ENCODE peak calls at places on chromosome 19, in five cellular contexts. N, L, M, Q and P are unnamed samples.

GRCh38 chr19:38412961-38413360 is 10.1 kb downstream of the FAM98C start:
- DNase-seq in M (no peak), N (no peak), L (no peak), Q (no peak), P (no peak)

GRCh38 chr19:55041627-55042343 is 3.7 kb upstream of the GP6 start:
- DNase-seq in L (peak; percentile 74), Q (no peak), N (no peak), M (no peak), P (no peak)

GRCh38 chr19:51688665-51689571 is 4.2 kb upstream of the SPACA6 start:
- DNase-seq in L (peak; percentile 92), M (no peak), Q (peak; percentile 73), N (peak; percentile 96), P (peak; percentile 94)

GRCh38 chr19:50893047-50893737 is 18.0 kb downstream of the KLK4 start:
- DNase-seq in Q (peak; percentile 33), M (peak; percentile 8), L (no peak), N (no peak), P (no peak)

GRCh38 chr19:7515471-7516226 is at the start of gene ZNF358:
- DNase-seq in N (peak; percentile 82), M (no peak), Q (no peak), L (peak; percentile 44), P (no peak)

GRCh38 chr19:1057185-1057857 is 9.6 kb upstream of the ARHGAP45 start:
- DNase-seq in L (peak; percentile 29), Q (no peak), N (peak; percentile 80), M (peak; percentile 70), P (peak; percentile 75)

GRCh38 chr19:2613507-2614295 is 88.8 kb downstream of the GNG7 start:
- DNase-seq in L (peak; percentile 23), Q (no peak), M (peak; percentile 92), N (peak; percentile 42), P (no peak)

GRCh38 chr19:5832049-5832448 is 7.5 kb downstream of the FUT6 start:
- DNase-seq in M (no peak), N (no peak), L (no peak), Q (no peak), P (no peak)

GRCh38 chr19:5990289-5990797 is 12.4 kb upstream of the RANBP3 start:
- DNase-seq in N (no peak), Q (no peak), M (no peak), L (no peak), P (no peak)

GRCh38 chr19:38658462-38659306 is 11.2 kb downstream of the ACTN4 start:
- DNase-seq in L (peak; percentile 98), M (no peak), Q (peak; percentile 83), N (peak; percentile 100), P (peak; percentile 99)

GRCh38 chr19:10769533-10770491 is 51.9 kb downstream of the DNM2 start:
- DNase-seq in N (peak; percentile 34), Q (no peak), M (peak; percentile 21), L (peak; percentile 53), P (no peak)

GRCh38 chr19:55383789-55384575 is at the start of gene TMEM238:
- DNase-seq in M (peak; percentile 87), Q (no peak), L (peak; percentile 64), N (peak; percentile 69), P (peak; percentile 68)

GRCh38 chr19:1621574-1621973 is 16.3 kb upstream of the UQCR11 start:
- DNase-seq in L (no peak), Q (no peak), N (no peak), M (no peak), P (no peak)

GRCh38 chr19:19485161-19485997 is 30.0 kb downstream of the TSSK6 start:
- DNase-seq in Q (no peak), M (no peak), L (no peak), N (peak; percentile 60), P (no peak)

GRCh38 chr19:37817180-37817911 is 38.0 kb upstream of the ZNF573 start:
- DNase-seq in N (peak; percentile 58), M (no peak), L (peak; percentile 15), Q (no peak), P (no peak)

GRCh38 chr19:52248256-52248655 is 21.1 kb upstream of the ZNF766 start:
- DNase-seq in L (peak; percentile 46), N (peak; percentile 47), M (peak; percentile 28), Q (peak; percentile 16), P (peak; percentile 42)

GRCh38 chr19:39129116-39129515 is 3.5 kb downstream of the PAK4 start:
- DNase-seq in M (no peak), N (no peak), L (no peak), Q (no peak), P (no peak)

GRCh38 chr19:9597027-9597426 is 12.7 kb upstream of the ZNF121 start:
- DNase-seq in M (no peak), N (peak; percentile 72), L (peak; percentile 9), Q (peak; percentile 86), P (peak; percentile 96)

GRCh38 chr19:33374406-33374703 is 846 bp downstream of the CEBPG start:
- DNase-seq in Q (no peak), L (no peak), N (peak; percentile 42), M (peak; percentile 29), P (peak; percentile 35)

GRCh38 chr19:34495416-34495815 is 13.9 kb downstream of the WTIP start:
- DNase-seq in N (no peak), Q (no peak), M (no peak), L (no peak), P (no peak)

GRCh38 chr19:52498571-52498970 is 28.9 kb upstream of the ZNF808 start:
- DNase-seq in N (no peak), Q (no peak), L (no peak), M (no peak), P (no peak)

GRCh38 chr19:3692141-3693029 is 7.9 kb downstream of the PIP5K1C start:
- DNase-seq in M (peak; percentile 19), N (no peak), L (no peak), Q (no peak), P (no peak)

GRCh38 chr19:39416626-39417120 is 4.2 kb downstream of the PLEKHG2 start:
- DNase-seq in N (no peak), M (no peak), L (no peak), Q (no peak), P (no peak)

GRCh38 chr19:5302396-5302795 is 38.2 kb downstream of the PTPRS start:
- DNase-seq in M (no peak), L (no peak), N (no peak), Q (no peak), P (no peak)

GRCh38 chr19:2186071-2186846 is 22.5 kb downstream of the DOT1L start:
- DNase-seq in M (no peak), N (peak; percentile 96), L (peak; percentile 84), Q (no peak), P (no peak)

GRCh38 chr19:41344162-41344561 is 9.6 kb downstream of the TGFB1 start:
- DNase-seq in N (no peak), Q (no peak), L (no peak), M (no peak), P (no peak)

GRCh38 chr19:3721900-3722442 is 13.8 kb downstream of the TJP3 start:
- DNase-seq in M (no peak), Q (no peak), L (no peak), N (no peak), P (no peak)

GRCh38 chr19:35107541-35107939 is 8.1 kb upstream of the FXYD3 start:
- DNase-seq in N (peak; percentile 8), M (no peak), L (no peak), Q (peak; percentile 78), P (peak; percentile 97)

GRCh38 chr19:2083174-2083854 is 12.8 kb downstream of the MOB3A start:
- DNase-seq in N (no peak), M (peak; percentile 84), L (no peak), Q (no peak), P (no peak)

DNA sequence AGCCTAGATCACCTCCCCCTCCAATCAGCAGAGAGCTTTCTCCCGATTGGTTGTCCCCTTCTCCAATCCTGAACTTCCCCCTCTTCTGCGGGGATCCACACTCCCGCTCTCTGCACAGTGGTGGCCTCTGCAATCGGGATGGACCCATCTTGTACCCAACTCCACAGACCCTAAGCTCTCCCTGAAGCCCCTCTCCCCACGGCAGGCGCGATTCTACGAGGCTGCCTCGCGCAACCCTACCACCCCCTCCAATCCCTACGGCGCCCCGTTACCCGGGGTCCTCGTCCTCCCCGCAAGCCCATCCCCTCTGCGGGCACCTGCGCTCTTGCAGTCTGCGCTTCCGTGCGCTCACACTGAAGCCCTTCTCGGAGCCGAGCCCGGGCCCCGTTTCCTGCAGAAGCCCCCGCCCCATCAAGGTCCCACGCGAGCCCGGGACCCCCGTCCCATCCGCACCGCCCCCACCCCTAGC is 459 bp downstream of the TMEM160 start:
- DNase-seq in Q (peak; percentile 78), M (peak; percentile 86), N (peak; percentile 93), L (peak; percentile 90), P (peak; percentile 83)
- H3K4me2 ChIP-seq in Q (peak overlapping the region; percentile 97), M (peak overlapping the region; percentile 78), N (peak overlapping the region; percentile 79), L (peak overlapping the region; percentile 65), P (peak overlapping the region; percentile 91)

GRCh38 chr19:45095496-45096413 is 2.8 kb downstream of the PPP1R37 start:
- DNase-seq in N (no peak), Q (no peak), M (no peak), L (no peak), P (no peak)

GRCh38 chr19:45097450-45097775 is 4.4 kb downstream of the PPP1R37 start:
- DNase-seq in Q (no peak), L (no peak), M (no peak), N (no peak), P (no peak)

GRCh38 chr19:45094707-45095106 is 1.7 kb downstream of the PPP1R37 start:
- DNase-seq in M (no peak), N (no peak), L (no peak), Q (no peak), P (no peak)

GRCh38 chr19:45097776-45098520 is 5.0 kb downstream of the PPP1R37 start:
- DNase-seq in L (peak; percentile 73), N (peak; percentile 92), M (no peak), Q (no peak), P (peak; percentile 86)

DNA sequence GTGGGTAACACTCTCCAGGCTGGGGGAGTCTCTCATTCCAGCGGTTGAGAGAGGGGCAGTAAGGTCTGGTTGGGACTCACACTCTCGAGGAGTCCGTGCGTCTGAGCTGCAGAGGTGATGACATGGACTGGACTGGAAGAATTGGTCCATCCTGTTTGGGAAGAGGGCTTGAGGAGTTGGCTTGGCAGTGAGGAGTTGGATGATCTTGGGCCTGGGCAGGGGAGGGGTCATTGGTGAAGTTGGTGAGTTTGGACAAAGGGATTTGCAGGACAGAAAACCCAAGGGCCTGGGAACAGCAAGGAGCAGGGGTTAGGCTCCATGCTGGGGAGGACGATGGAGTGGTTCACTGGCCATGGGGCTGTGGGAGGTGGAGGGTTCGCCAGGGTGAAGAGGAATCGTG is 3.7 kb downstream of the PPP1R37 start:
- DNase-seq in Q (no peak), N (no peak), M (no peak), L (no peak), P (no peak)
- TF ChIP-seq CTCF in Q (no peak), N (no peak), M (no peak), L (no peak), P (no peak)

DNA sequence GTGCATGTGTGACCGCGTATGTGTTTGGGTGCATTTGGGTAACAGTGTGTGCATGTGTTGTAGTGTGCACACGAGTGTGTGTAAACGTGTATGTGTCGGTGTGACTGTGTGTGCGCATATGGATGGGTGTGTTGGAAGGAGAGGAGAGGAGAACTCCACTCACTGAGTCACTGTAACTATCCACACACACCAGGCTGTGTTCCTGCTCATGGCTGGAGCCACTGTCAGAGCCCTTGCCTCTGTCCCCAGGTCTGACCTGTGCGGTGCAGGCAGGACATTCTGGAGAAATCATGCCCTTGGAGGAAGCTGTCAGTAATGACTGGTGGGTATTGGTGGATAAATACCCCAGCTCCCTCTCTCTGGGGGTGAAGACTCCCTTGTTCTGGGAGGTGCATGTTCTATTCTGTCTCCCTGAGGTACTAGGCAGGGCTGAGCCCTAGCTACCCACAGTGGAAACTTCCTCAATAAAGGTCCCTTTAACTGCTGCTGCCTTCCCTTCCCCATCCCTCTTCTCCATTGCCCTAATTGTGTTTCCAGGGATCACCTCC is 48.4 kb downstream of the CYP4F22 start:
- DNase-seq in M (no peak), N (no peak), L (no peak), Q (no peak), P (no peak)
- H3K79me2 ChIP-seq in M (no peaks in the 10 kb centered on the region), N (no peaks in the 10 kb centered on the region), L (no peaks in the 10 kb centered on the region), Q (no peaks in the 10 kb centered on the region), P (no peaks in the 10 kb centered on the region)

GRCh38 chr19:49809987-49810389 is 3.1 kb downstream of the FUZ start:
- DNase-seq in L (no peak), N (no peak), Q (no peak), M (no peak), P (no peak)
- H3K4me2 ChIP-seq in L (no peak overlapping the region), N (peak overlapping the region; percentile 86), Q (peak overlapping the region; percentile 78), M (peak overlapping the region; percentile 66), P (no peak overlapping the region)